ENCODE peak calls at places on chromosomes 2 and 18, in seven cellular contexts. S is mucosa of gallbladder; V is kidney tubule cell; F is HEK293T; O is activated T-helper 1 cell treated with anti-CD3 and anti-CD28 coated beads, Interleukin-2, amount 50 U/mL, for 16 hours; U is mucosa of descending colon; K is amygdala. N is an unnamed sample.

GRCh38 chr2:239612133-239612532 is 211.3 kb upstream of the HDAC4 start:
- DNase-seq in U (no peak), F (no peak), V (no peak), O (no peak), S (no peak), K (no peak), N (no peak)

GRCh38 chr2:161991991-161992390 is 82.0 kb downstream of the DPP4 start:
- DNase-seq in V (no peak), K (no peak), F (no peak), S (no peak), O (no peak), U (no peak), N (no peak)

GRCh38 chr18:13915973-13916372 is 637 bp upstream of the MC2R start:
- DNase-seq in S (no peak), O (no peak), V (no peak), U (no peak), K (no peak), F (no peak), N (no peak)

GRCh38 chr18:42374961-42375360 is 419.9 kb downstream of the PIK3C3 start:
- DNase-seq in F (no peak), S (no peak), V (no peak), O (no peak), U (no peak), K (no peak), N (no peak)

GRCh38 chr2:84631047-84631446 is 114.7 kb downstream of the DNAH6 start:
- DNase-seq in U (no peak), O (no peak), K (no peak), V (peak; percentile 70), S (no peak), F (peak; percentile 60), N (no peak)

GRCh38 chr2:30756051-30756719 is 51.1 kb downstream of the CAPN13 start:
- DNase-seq in O (no peak), S (peak; percentile 45), V (peak; percentile 67), F (no peak), K (no peak), U (no peak), N (no peak)

GRCh38 chr18:41767960-41768359 is 187.1 kb upstream of the PIK3C3 start:
- DNase-seq in F (no peak), K (no peak), S (peak; percentile 44), V (peak; percentile 66), U (no peak), O (no peak), N (no peak)

GRCh38 chr2:199704358-199705238 is 146.4 kb downstream of the FTCDNL1 start:
- DNase-seq in S (peak; percentile 14), K (no peak), U (no peak), F (peak; percentile 68), V (peak; percentile 43), O (no peak), N (peak; percentile 38)

GRCh38 chr2:159968282-159968900 is 94.0 kb downstream of the PLA2R1 start:
- DNase-seq in O (no peak), F (peak; percentile 62), U (no peak), K (no peak), V (peak; percentile 39), S (peak; percentile 13), N (peak; percentile 63)

GRCh38 chr2:112664689-112665088 is 18.9 kb downstream of the SLC20A1 start:
- DNase-seq in V (no peak), O (no peak), S (no peak), K (no peak), U (no peak), F (no peak), N (no peak)

GRCh38 chr2:159558479-159558878 is 57.9 kb downstream of the BAZ2B start:
- DNase-seq in U (no peak), V (no peak), S (no peak), O (no peak), K (no peak), F (no peak), N (no peak)

GRCh38 chr2:54054271-54054670 is 61.1 kb upstream of the ACYP2 start:
- DNase-seq in V (no peak), U (no peak), F (no peak), O (no peak), S (no peak), K (no peak), N (no peak)

GRCh38 chr2:45433363-45433762 is 177.7 kb downstream of the SRBD1 start:
- DNase-seq in O (no peak), U (no peak), F (no peak), S (no peak), K (no peak), V (no peak), N (no peak)

GRCh38 chr18:63320041-63320689 is 596 bp upstream of the BCL2 start:
- DNase-seq in F (peak; percentile 61), S (peak; percentile 87), K (peak; percentile 79), V (peak; percentile 89), U (peak; percentile 88), O (peak; percentile 75), N (peak; percentile 68)

GRCh38 chr2:48734576-48735303 is 20.8 kb downstream of the LHCGR start:
- DNase-seq in V (no peak), U (no peak), S (no peak), F (no peak), K (no peak), O (no peak), N (no peak)

GRCh38 chr2:150859162-150859561 is 371.7 kb upstream of the RND3 start:
- DNase-seq in S (no peak), K (no peak), U (no peak), F (no peak), O (no peak), V (no peak), N (no peak)

GRCh38 chr2:189441709-189442074 is 418 bp downstream of the WDR75 start:
- DNase-seq in V (no peak), S (no peak), K (no peak), U (no peak), O (no peak), F (no peak), N (no peak)

GRCh38 chr2:241741016-241741415 is 6.6 kb downstream of the D2HGDH start:
- DNase-seq in U (no peak), S (no peak), O (no peak), V (peak; percentile 79), K (no peak), F (no peak), N (no peak)

GRCh38 chr2:20177556-20178403 is 47.1 kb downstream of the SDC1 start:
- DNase-seq in F (no peak), V (no peak), O (no peak), S (no peak), K (no peak), U (peak; percentile 34), N (no peak)

GRCh38 chr2:74864728-74865722 is 31.1 kb downstream of the HK2 start:
- DNase-seq in F (no peak), V (peak; percentile 90), O (no peak), K (no peak), U (no peak), S (no peak), N (no peak)

GRCh38 chr18:2988041-2988794 is 24.7 kb downstream of the LPIN2 start:
- DNase-seq in U (no peak), F (no peak), O (no peak), V (no peak), S (no peak), K (no peak), N (no peak)

GRCh38 chr2:171930385-171930784 is 8.1 kb downstream of the HAT1 start:
- DNase-seq in U (no peak), K (no peak), S (no peak), V (no peak), F (no peak), O (no peak), N (no peak)

GRCh38 chr2:219460424-219460926 is 25.8 kb downstream of the SPEG start:
- DNase-seq in U (peak; percentile 52), S (peak; percentile 59), O (no peak), V (no peak), F (no peak), K (no peak), N (no peak)

GRCh38 chr18:25422230-25422629 is 70.3 kb upstream of the ZNF521 start:
- DNase-seq in V (no peak), U (no peak), F (no peak), O (no peak), S (no peak), K (no peak), N (no peak)

GRCh38 chr2:99389946-99390345 is 52.8 kb downstream of the EIF5B start:
- DNase-seq in S (no peak), V (no peak), K (no peak), U (no peak), F (no peak), O (no peak), N (no peak)

GRCh38 chr18:50734886-50735285 is 84.9 kb downstream of the MRO start:
- DNase-seq in S (no peak), O (no peak), K (no peak), V (no peak), U (no peak), F (no peak), N (no peak)

GRCh38 chr2:191036365-191036764 is 22.4 kb upstream of the STAT1 start:
- DNase-seq in O (no peak), U (no peak), K (no peak), F (no peak), S (no peak), V (no peak), N (no peak)